ENCODE peak calls at places on chromosome 5, in four cellular contexts. Y, R, V and X are unnamed samples.

GRCh38 chr5:28967848-28968247 is 1929.5 kb upstream of the CDH9 start:
- DNase-seq in Y (no peak), V (no peak), R (no peak), X (no peak)

GRCh38 chr5:43243270-43243669 is 51.2 kb downstream of the NIM1K start:
- DNase-seq in V (no peak), Y (no peak), R (no peak), X (no peak)

GRCh38 chr5:114305402-114306207 is 56.3 kb upstream of the KCNN2 start:
- DNase-seq in V (peak), R (peak), Y (no peak), X (peak)

GRCh38 chr5:61362796-61363364 is 30.8 kb downstream of the ZSWIM6 start:
- DNase-seq in Y (no peak), V (peak), R (no peak), X (no peak)

GRCh38 chr5:140205216-140205615 is 30.2 kb downstream of the CYSTM1 start:
- DNase-seq in R (peak), Y (no peak), V (no peak), X (no peak)

GRCh38 chr5:121692163-121692562 is 159.5 kb upstream of the FTMT start:
- DNase-seq in Y (no peak), R (no peak), V (no peak), X (no peak)

GRCh38 chr5:172775326-172776234 is 4.6 kb upstream of the DUSP1 start:
- DNase-seq in V (peak), Y (no peak), R (no peak), X (no peak)

GRCh38 chr5:50958852-50959457 is 292.5 kb downstream of the PARP8 start:
- DNase-seq in Y (no peak), V (peak), R (peak), X (peak)

GRCh38 chr5:96067902-96068614 is 106.4 kb upstream of the ELL2 start:
- DNase-seq in Y (no peak), V (peak), R (no peak), X (no peak)

GRCh38 chr5:177416334-177416733 is 7.0 kb upstream of the F12 start:
- DNase-seq in V (peak), Y (no peak), R (no peak), X (no peak)

GRCh38 chr5:103487253-103487652 is 75.3 kb downstream of the NUDT12 start:
- DNase-seq in V (peak), R (no peak), Y (no peak), X (no peak)

GRCh38 chr5:97752871-97753270 is 569.8 kb upstream of the RIOK2 start:
- DNase-seq in V (peak), R (no peak), Y (no peak), X (no peak)

GRCh38 chr5:169765176-169765575 is 128.1 kb downstream of the DOCK2 start:
- DNase-seq in R (peak), Y (no peak), V (peak), X (no peak)

GRCh38 chr5:66193419-66193818 is 49.3 kb downstream of the SREK1 start:
- DNase-seq in R (no peak), V (no peak), Y (no peak), X (no peak)

GRCh38 chr5:177361418-177362101 is 3.8 kb downstream of the RGS14 start:
- DNase-seq in R (no peak), V (no peak), Y (no peak), X (no peak)

GRCh38 chr5:43581398-43581797 is 21.6 kb upstream of the NNT start:
- DNase-seq in R (no peak), V (no peak), Y (no peak), X (no peak)

GRCh38 chr5:111004291-111004690 is 67.2 kb upstream of the TSLP start:
- DNase-seq in V (no peak), R (no peak), Y (no peak), X (no peak)

GRCh38 chr5:161846731-161847130 is 1.2 kb upstream of the GABRA1 start:
- DNase-seq in V (no peak), Y (no peak), R (no peak), X (no peak)